ENCODE peak calls at places on chromosomes 16 and 17, in eight cellular contexts. V is stomach, P is NCI-H2029 treated with DMSO at 0.1 percent for 48 hours, W is pons, R is Caki2, B is H9, Y is skeletal muscle cell, S is myocyte. C is an unnamed sample.

GRCh38 chr17:2262146-2262587 is 41.4 kb downstream of the SMG6 start:
- DNase-seq in V (no peak), P (no peak), W (no peak), R (no peak), B (no peak), Y (peak; percentile 67), S (peak; percentile 54), C (no peak)

GRCh38 chr16:7456221-7456620 is 123.6 kb downstream of the RBFOX1 start:
- DNase-seq in V (no peak), P (peak; percentile 75), W (no peak), R (no peak), B (no peak), Y (no peak), S (no peak), C (no peak)

GRCh38 chr17:41492351-41492750 is 2.6 kb upstream of the KRT36 start:
- DNase-seq in V (no peak), P (no peak), W (peak; percentile 55), R (no peak), B (no peak), Y (peak; percentile 23), S (no peak), C (no peak)

GRCh38 chr17:38619937-38620550 is 14.3 kb upstream of the SRCIN1 start:
- DNase-seq in V (no peak), P (no peak), W (no peak), R (no peak), B (peak; percentile 59), Y (no peak), S (no peak), C (no peak)

GRCh38 chr17:81322271-81323082 is 27.4 kb upstream of the SLC38A10 start:
- DNase-seq in V (no peak), P (no peak), W (no peak), R (no peak), B (no peak), Y (no peak), S (no peak), C (no peak)

GRCh38 chr17:79305831-79306687 is 231.4 kb downstream of the ENGASE start:
- DNase-seq in V (peak; percentile 66), P (no peak), W (no peak), R (peak; percentile 37), B (no peak), Y (no peak), S (peak; percentile 4), C (no peak)

GRCh38 chr17:27793168-27793905 is 7.0 kb downstream of the NOS2 start:
- DNase-seq in V (no peak), P (no peak), W (no peak), R (no peak), B (peak; percentile 52), Y (no peak), S (no peak), C (no peak)

GRCh38 chr17:80688994-80689635 is 144.5 kb downstream of the RPTOR start:
- DNase-seq in V (no peak), P (no peak), W (no peak), R (no peak), B (peak; percentile 27), Y (no peak), S (no peak), C (no peak)

GRCh38 chr17:82058855-82059249 is 6.8 kb downstream of the DUS1L start:
- DNase-seq in V (no peak), P (no peak), W (no peak), R (no peak), B (no peak), Y (no peak), S (no peak), C (no peak)

GRCh38 chr17:67532326-67532871 is 155.3 kb downstream of the PITPNC1 start:
- DNase-seq in V (no peak), P (peak; percentile 48), W (peak; percentile 29), R (no peak), B (peak; percentile 26), Y (no peak), S (no peak), C (no peak)

GRCh38 chr17:50634123-50634914 is at the start of gene ABCC3:
- DNase-seq in V (peak; percentile 75), P (no peak), W (no peak), R (peak; percentile 69), B (no peak), Y (no peak), S (peak; percentile 31), C (no peak)

GRCh38 chr16:61530697-61531096 is 505.5 kb downstream of the CDH8 start:
- DNase-seq in V (no peak), P (no peak), W (no peak), R (no peak), B (no peak), Y (no peak), S (no peak), C (no peak)

GRCh38 chr16:2005646-2006045 is 4.0 kb downstream of the ZNF598 start:
- DNase-seq in V (no peak), P (no peak), W (no peak), R (no peak), B (peak; percentile 70), Y (no peak), S (no peak), C (no peak)

GRCh38 chr17:22145605-22146178 is 453.4 kb downstream of the KCNJ18 start:
- DNase-seq in V (no peak), P (no peak), W (no peak), R (no peak), B (no peak), Y (no peak), S (no peak), C (no peak)

GRCh38 chr16:15690296-15690695 is 40.3 kb downstream of the NDE1 start:
- DNase-seq in V (no peak), P (no peak), W (no peak), R (no peak), B (no peak), Y (no peak), S (no peak), C (no peak)